ENCODE peak calls at places on chromosomes 2 and 18, in four cellular contexts. O is A549, W is transverse colon, B is OCI-LY7. N is an unnamed sample.

GRCh38 chr2:64617631-64618151 is 36.0 kb downstream of the SERTAD2 start:
- DNase-seq in O (no peak), W (no peak), B (no peak), N (no peak)

GRCh38 chr2:188701836-188702235 is 272.3 kb upstream of the COL3A1 start:
- DNase-seq in O (no peak), W (no peak), B (no peak), N (no peak)

GRCh38 chr18:74652392-74652988 is 54.8 kb downstream of the ZNF407 start:
- DNase-seq in O (peak), W (no peak), B (peak), N (no peak)

GRCh38 chr18:9136315-9137141 is at the start of gene ANKRD12:
- DNase-seq in O (peak), W (peak), B (peak), N (peak)

GRCh38 chr2:65144571-65144970 is 14.7 kb upstream of the RAB1A start:
- DNase-seq in O (no peak), W (no peak), B (no peak), N (no peak)

GRCh38 chr2:144834363-144834762 is 314.4 kb upstream of the ZEB2 start:
- DNase-seq in O (no peak), W (no peak), B (no peak), N (no peak)

GRCh38 chr2:88874063-88874657 is 182.7 kb downstream of the RPIA start:
- DNase-seq in O (peak), W (no peak), B (peak), N (no peak)

GRCh38 chr2:82275599-82275998 is 1971.0 kb upstream of the LRRTM1 start:
- DNase-seq in O (no peak), W (no peak), B (no peak), N (no peak)

GRCh38 chr18:33128581-33128980 is 311.9 kb downstream of the CCDC178 start:
- DNase-seq in O (no peak), W (no peak), B (no peak), N (no peak)

GRCh38 chr2:232731470-232731869 is 34.3 kb downstream of the GIGYF2 start:
- DNase-seq in O (no peak), W (no peak), B (no peak), N (no peak)

GRCh38 chr2:36708119-36708741 is 11.7 kb downstream of the VIT start:
- DNase-seq in O (no peak), W (no peak), B (no peak), N (no peak)

GRCh38 chr2:240564191-240564570 is 4.0 kb downstream of the DUSP28 start:
- DNase-seq in O (no peak), W (no peak), B (no peak), N (no peak)

GRCh38 chr2:240567137-240567871 is 980 bp upstream of the RNPEPL1 start:
- DNase-seq in O (no peak), W (peak), B (no peak), N (no peak)

GRCh38 chr2:240566203-240567136 is 1.8 kb upstream of the RNPEPL1 start:
- DNase-seq in O (no peak), W (peak), B (peak), N (peak)

GRCh38 chr2:240565267-240566202 is 2.7 kb upstream of the RNPEPL1 start:
- DNase-seq in O (peak), W (peak), B (peak), N (peak)

DNA sequence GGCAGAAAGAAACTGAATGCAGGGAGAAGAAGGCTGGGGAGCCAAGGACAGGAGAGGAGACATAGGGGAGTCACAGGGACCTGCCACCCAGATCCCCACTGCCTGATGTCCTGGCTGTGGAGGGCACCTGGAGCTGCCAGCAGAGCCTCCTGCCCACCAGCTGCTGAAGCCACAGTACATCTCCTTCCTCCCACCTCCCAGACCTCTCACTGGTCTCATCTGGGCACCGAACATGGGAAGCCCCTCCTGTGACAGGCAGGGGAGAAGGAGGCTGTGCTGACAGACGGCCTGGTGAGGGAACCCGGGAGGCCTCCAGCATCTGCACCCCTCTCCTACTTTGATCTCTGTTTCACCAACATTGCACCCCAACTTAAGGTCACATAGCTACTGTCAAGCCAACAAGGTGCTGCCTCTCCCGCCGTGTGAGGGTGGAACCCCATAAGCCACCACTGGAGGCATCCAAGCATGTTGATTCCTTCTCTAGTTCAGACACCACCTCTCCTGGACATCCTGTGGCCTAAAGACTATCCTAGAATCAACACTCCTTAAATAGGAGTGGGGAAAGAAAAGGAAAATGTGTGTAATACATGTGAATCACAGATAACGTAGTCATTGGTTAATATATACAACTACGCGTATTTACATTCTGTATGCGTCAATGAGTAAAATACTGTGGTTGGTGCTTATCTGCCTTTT is 3.6 kb upstream of the RNPEPL1 start:
- DNase-seq in O (no peak), W (peak), B (peak), N (no peak)
- TF ChIP-seq CTCF in O (no peak), W (no peak), B (peak), N (peak)

DNA sequence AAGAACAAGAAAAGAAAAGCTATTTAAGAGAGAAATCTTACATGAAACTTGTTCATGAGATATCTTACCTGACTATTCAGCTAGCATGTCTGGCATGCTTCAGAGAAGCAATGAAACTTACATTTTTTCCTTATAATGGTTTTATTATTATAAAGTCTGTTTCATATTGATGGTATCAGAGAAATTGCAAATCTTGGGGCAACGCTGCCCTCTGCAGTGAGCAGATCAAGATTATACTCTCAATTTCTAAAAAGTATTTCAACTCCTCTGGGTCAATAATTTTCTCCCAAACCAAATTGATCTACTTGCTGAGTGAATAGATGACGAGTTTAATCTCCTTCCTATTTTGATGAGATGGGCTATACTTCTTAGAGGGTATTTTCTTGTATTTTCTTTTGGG is 235.6 kb downstream of the NUP35 start:
- DNase-seq in O (no peak), W (no peak), B (no peak), N (no peak)
- TF ChIP-seq CTCF in O (peak), W (no peak), B (peak), N (no peak)

GRCh38 chr2:197940346-197940745 is 136.0 kb downstream of the PLCL1 start:
- DNase-seq in O (no peak), W (no peak), B (no peak), N (no peak)

GRCh38 chr2:197939787-197940186 is 135.4 kb downstream of the PLCL1 start:
- DNase-seq in O (no peak), W (no peak), B (no peak), N (no peak)

GRCh38 chr2:197941715-197942114 is 137.3 kb downstream of the PLCL1 start:
- DNase-seq in O (no peak), W (no peak), B (no peak), N (no peak)

GRCh38 chr2:197937804-197938203 is 133.4 kb downstream of the PLCL1 start:
- DNase-seq in O (no peak), W (no peak), B (no peak), N (no peak)

GRCh38 chr2:197938555-197938954 is 134.2 kb downstream of the PLCL1 start:
- DNase-seq in O (no peak), W (no peak), B (no peak), N (no peak)
- TF ChIP-seq CTCF in O (no peak), W (no peak), B (no peak), N (no peak)

GRCh38 chr2:196171946-196172345 is 568 bp upstream of the STK17B start:
- DNase-seq in O (no peak), W (no peak), B (no peak), N (no peak)
- TF ChIP-seq CTCF in O (no peak), W (no peak), B (no peak), N (no peak)

GRCh38 chr2:59998324-59998723 is 555.1 kb downstream of the BCL11A start:
- DNase-seq in O (no peak), W (no peak), B (no peak), N (no peak)

GRCh38 chr2:60000681-60001080 is 552.8 kb downstream of the BCL11A start:
- DNase-seq in O (no peak), W (no peak), B (no peak), N (no peak)

GRCh38 chr2:60003076-60003475 is 550.4 kb downstream of the BCL11A start:
- DNase-seq in O (no peak), W (no peak), B (no peak), N (no peak)

GRCh38 chr2:59997371-59997770 is 556.1 kb downstream of the BCL11A start:
- DNase-seq in O (no peak), W (no peak), B (no peak), N (no peak)

DNA sequence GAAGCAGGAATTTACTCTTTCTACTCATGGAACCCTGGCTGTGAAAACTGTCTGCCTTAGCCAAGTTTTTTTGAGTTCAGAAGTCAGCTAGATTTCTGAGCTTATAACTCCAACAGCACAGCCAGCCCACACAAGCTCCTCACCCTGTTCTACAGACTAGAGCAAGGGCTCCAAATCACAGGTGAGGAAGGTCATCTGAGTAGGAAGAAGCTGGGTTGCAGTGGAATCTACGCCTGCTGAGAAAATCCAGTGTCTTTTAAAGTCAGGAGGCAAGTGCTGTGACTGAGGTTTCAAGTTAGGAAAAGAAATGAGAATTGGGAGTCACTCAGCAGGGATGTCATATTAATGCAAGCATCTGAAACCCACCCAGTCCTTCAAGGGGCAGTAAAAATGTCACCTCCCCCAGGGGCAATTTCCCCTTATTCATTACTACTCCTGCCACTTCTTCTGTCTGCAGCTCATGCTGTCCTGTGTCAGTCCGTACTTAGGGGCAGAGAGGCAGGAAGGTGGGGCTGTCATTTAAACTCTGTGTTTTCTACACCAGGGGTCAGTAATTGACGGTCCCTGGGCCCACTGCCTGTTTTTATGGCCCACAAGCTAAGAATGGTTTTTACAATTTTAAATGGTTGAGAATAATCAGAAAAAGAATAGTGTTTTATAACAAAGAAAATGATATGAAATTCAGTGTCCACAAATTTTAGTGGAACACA is 551.1 kb downstream of the BCL11A start:
- DNase-seq in O (no peak), W (no peak), B (peak), N (no peak)
- TF ChIP-seq CTCF in O (no peak), W (no peak), B (peak), N (no peak)

GRCh38 chr2:212173771-212174510 is 364.7 kb downstream of the ERBB4 start:
- DNase-seq in O (no peak), W (no peak), B (no peak), N (no peak)

GRCh38 chr2:212180684-212181083 is 357.9 kb downstream of the ERBB4 start:
- DNase-seq in O (no peak), W (no peak), B (no peak), N (no peak)

GRCh38 chr2:212176151-212176550 is 362.5 kb downstream of the ERBB4 start:
- DNase-seq in O (no peak), W (no peak), B (no peak), N (no peak)

GRCh38 chr2:212181646-212182045 is 357.0 kb downstream of the ERBB4 start:
- DNase-seq in O (no peak), W (no peak), B (no peak), N (no peak)

GRCh38 chr2:212177724-212178123 is 360.9 kb downstream of the ERBB4 start:
- DNase-seq in O (no peak), W (no peak), B (no peak), N (no peak)
- TF ChIP-seq CTCF in O (no peak), W (no peak), B (peak), N (no peak)

GRCh38 chr2:111041398-111042202 is 79.1 kb upstream of the BCL2L11 start:
- DNase-seq in O (no peak), W (no peak), B (no peak), N (no peak)

GRCh38 chr2:111032721-111033532 is 87.8 kb upstream of the BCL2L11 start:
- DNase-seq in O (peak), W (peak), B (no peak), N (no peak)

GRCh38 chr2:111039984-111040383 is 80.7 kb upstream of the BCL2L11 start:
- DNase-seq in O (no peak), W (no peak), B (peak), N (no peak)

GRCh38 chr2:111036042-111036441 is 84.7 kb upstream of the BCL2L11 start:
- DNase-seq in O (no peak), W (no peak), B (peak), N (no peak)

DNA sequence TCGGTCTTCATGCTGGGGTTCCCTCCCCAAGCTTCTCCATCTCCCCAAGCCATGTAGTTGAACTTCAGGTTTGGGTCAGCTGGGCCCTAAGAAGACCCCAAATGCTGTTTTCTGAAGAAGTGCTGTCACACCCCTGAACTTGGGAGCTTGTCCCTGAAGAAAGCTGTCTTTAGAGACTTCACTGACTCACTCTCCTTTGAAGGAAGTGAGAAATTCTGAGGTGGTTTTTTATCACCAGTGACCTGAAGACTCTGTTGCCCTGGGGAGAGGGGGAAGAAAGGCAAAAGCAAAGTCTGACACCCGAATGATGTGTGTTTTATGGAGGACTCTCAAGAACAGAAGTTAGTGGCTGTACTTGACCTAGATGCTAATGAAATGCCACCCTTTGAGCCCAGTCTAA is 83.6 kb upstream of the BCL2L11 start:
- DNase-seq in O (no peak), W (no peak), B (peak), N (peak)
- TF ChIP-seq CTCF in O (no peak), W (no peak), B (no peak), N (no peak)

GRCh38 chr2:148643998-148644884 is at the start of gene EPC2:
- DNase-seq in O (peak), W (peak), B (peak), N (peak)

GRCh38 chr2:148643421-148643820 is 1.1 kb upstream of the EPC2 start:
- DNase-seq in O (no peak), W (no peak), B (no peak), N (peak)

GRCh38 chr2:148644885-148645134 is 259 bp downstream of the EPC2 start:
- DNase-seq in O (no peak), W (no peak), B (no peak), N (no peak)

GRCh38 chr2:148645925-148646559 is 1.5 kb downstream of the EPC2 start:
- DNase-seq in O (peak), W (peak), B (peak), N (peak)

DNA sequence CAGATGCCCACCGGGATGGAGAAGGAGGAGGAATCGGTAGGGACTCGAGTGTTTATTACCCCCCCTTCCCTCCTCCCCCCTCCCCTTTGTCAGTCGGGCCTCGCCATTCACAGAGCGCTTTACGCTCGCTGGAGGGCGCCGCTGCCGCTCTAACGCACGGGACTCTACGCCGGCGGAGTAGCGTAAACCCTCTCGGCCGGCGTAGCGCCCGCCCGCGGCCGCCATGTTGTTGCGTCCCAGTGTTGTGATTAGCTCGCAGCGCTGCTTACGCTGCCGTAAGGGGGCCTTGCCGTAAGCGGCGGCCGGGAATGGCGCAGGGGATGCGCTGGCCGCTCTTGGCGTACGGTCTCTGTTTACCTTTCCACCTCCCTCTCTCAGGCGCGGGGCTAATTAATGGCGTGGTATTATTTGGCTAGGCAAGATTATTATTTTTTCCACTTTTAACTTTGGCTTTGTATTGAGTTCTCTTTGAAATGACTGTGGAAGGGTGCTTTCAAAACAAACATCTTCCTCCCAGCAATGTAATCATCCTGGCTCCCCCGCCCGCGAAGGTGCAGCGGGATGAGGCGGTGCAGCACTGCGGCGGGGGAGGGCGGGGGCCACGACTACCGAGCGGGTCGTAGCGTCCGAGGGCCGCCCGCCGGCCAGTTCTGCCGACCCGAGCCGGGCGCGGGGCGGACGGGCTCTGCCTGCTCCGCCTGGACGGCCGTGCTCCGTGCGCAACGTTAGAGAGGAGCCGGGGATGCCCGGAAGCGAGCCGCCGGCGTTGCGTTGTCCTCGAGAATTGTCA is 779 bp downstream of the EPC2 start:
- DNase-seq in O (peak), W (peak), B (peak), N (peak)
- TF ChIP-seq CTCF in O (no peak), W (peak), B (peak), N (peak)

GRCh38 chr2:177123048-177123447 is 89.5 kb upstream of the HNRNPA3 start:
- DNase-seq in O (no peak), W (no peak), B (no peak), N (no peak)
- TF ChIP-seq CTCF in O (no peak), W (no peak), B (no peak), N (no peak)

GRCh38 chr18:12048010-12048826 is 45.4 kb upstream of the ANKRD62 start:
- DNase-seq in O (no peak), W (no peak), B (no peak), N (no peak)

GRCh38 chr18:12043811-12044210 is 49.8 kb upstream of the ANKRD62 start:
- DNase-seq in O (no peak), W (no peak), B (no peak), N (no peak)

GRCh38 chr18:12046751-12047335 is 46.8 kb upstream of the ANKRD62 start:
- DNase-seq in O (no peak), W (no peak), B (no peak), N (no peak)

GRCh38 chr18:12044591-12044990 is 49.1 kb upstream of the ANKRD62 start:
- DNase-seq in O (no peak), W (no peak), B (no peak), N (no peak)

GRCh38 chr18:12046046-12046750 is 47.4 kb upstream of the ANKRD62 start:
- DNase-seq in O (no peak), W (no peak), B (no peak), N (no peak)
- TF ChIP-seq CTCF in O (no peak), W (no peak), B (no peak), N (no peak)

N was measured in GM10248.